ENCODE peak calls at places on chromosomes 6 and 20, in ten cellular contexts. U, Y, O, K, N, R, J, E, Z and M are unnamed samples.

GRCh38 chr20:36861875-36862801 is 13.8 kb upstream of the TLDC2 start:
- DNase-seq in U (peak; percentile 67), Y (no peak), O (no peak), K (peak; percentile 95), N (no peak), R (peak; percentile 66), J (peak; percentile 91), E (peak; percentile 55), Z (peak; percentile 77), M (peak; percentile 84)

GRCh38 chr20:62296724-62297448 is 5.9 kb upstream of the ADRM1 start:
- DNase-seq in U (no peak), Y (no peak), O (no peak), K (no peak), N (no peak), R (no peak), J (no peak), E (no peak), Z (no peak), M (no peak)

GRCh38 chr6:90062667-90063066 is 168.4 kb downstream of the GJA10 start:
- DNase-seq in U (no peak), Y (no peak), O (no peak), K (peak; percentile 9), N (no peak), R (no peak), J (no peak), E (no peak), Z (no peak), M (no peak)

GRCh38 chr6:95286874-95287273 is 290.5 kb upstream of the MANEA start:
- DNase-seq in U (no peak), Y (no peak), O (no peak), K (no peak), N (no peak), R (no peak), J (no peak), E (no peak), Z (no peak), M (no peak)

GRCh38 chr6:53290547-53291510 is 57.9 kb downstream of the ELOVL5 start:
- DNase-seq in U (no peak), Y (no peak), O (no peak), K (no peak), N (no peak), R (no peak), J (no peak), E (no peak), Z (no peak), M (no peak)

GRCh38 chr20:18738055-18738454 is 75.5 kb upstream of the SCP2D1 start:
- DNase-seq in U (no peak), Y (no peak), O (no peak), K (peak; percentile 47), N (no peak), R (no peak), J (no peak), E (no peak), Z (peak; percentile 24), M (peak; percentile 82)

GRCh38 chr20:32482251-32483220 is 102.6 kb downstream of the NOL4L start:
- DNase-seq in U (peak; percentile 86), Y (no peak), O (peak; percentile 65), K (peak; percentile 63), N (no peak), R (no peak), J (peak; percentile 73), E (peak; percentile 74), Z (peak; percentile 78), M (peak; percentile 35)

GRCh38 chr6:166618251-166618650 is 8.8 kb downstream of the RPS6KA2 start:
- DNase-seq in U (no peak), Y (no peak), O (no peak), K (no peak), N (no peak), R (no peak), J (no peak), E (no peak), Z (no peak), M (no peak)

GRCh38 chr6:133340557-133340956 is 99.4 kb downstream of the EYA4 start:
- DNase-seq in U (no peak), Y (no peak), O (no peak), K (peak; percentile 28), N (no peak), R (peak; percentile 55), J (peak; percentile 7), E (no peak), Z (no peak), M (peak; percentile 45)

GRCh38 chr6:116352515-116353471 is 18.0 kb upstream of the DSE start:
- DNase-seq in U (no peak), Y (no peak), O (no peak), K (peak; percentile 71), N (no peak), R (peak; percentile 72), J (no peak), E (no peak), Z (no peak), M (peak; percentile 80)

GRCh38 chr6:137352859-137353258 is 133.7 kb upstream of the IFNGR1 start:
- DNase-seq in U (no peak), Y (no peak), O (no peak), K (no peak), N (no peak), R (no peak), J (no peak), E (no peak), Z (peak; percentile 66), M (peak; percentile 56)

GRCh38 chr6:167245586-167245985 is 45.5 kb upstream of the UNC93A start:
- DNase-seq in U (no peak), Y (no peak), O (no peak), K (no peak), N (no peak), R (no peak), J (no peak), E (no peak), Z (no peak), M (no peak)

GRCh38 chr6:291148-291696 is 1.1 kb upstream of the DUSP22 start:
- DNase-seq in U (no peak), Y (peak; percentile 41), O (no peak), K (peak; percentile 12), N (peak; percentile 55), R (no peak), J (no peak), E (no peak), Z (peak; percentile 57), M (no peak)

GRCh38 chr6:153489479-153489878 is 358.4 kb upstream of the RGS17 start:
- DNase-seq in U (no peak), Y (no peak), O (no peak), K (no peak), N (no peak), R (no peak), J (peak; percentile 15), E (no peak), Z (no peak), M (no peak)

GRCh38 chr6:99013145-99013544 is 65.4 kb upstream of the FBXL4 start:
- DNase-seq in U (no peak), Y (no peak), O (no peak), K (peak; percentile 93), N (no peak), R (peak; percentile 99), J (no peak), E (no peak), Z (peak; percentile 34), M (peak; percentile 99)

GRCh38 chr6:160393966-160394653 is 45.9 kb downstream of the SLC22A3 start:
- DNase-seq in U (peak; percentile 60), Y (no peak), O (no peak), K (no peak), N (no peak), R (no peak), J (no peak), E (peak; percentile 45), Z (peak; percentile 86), M (no peak)

GRCh38 chr6:170099387-170099786 is 191.5 kb downstream of the DLL1 start:
- DNase-seq in U (no peak), Y (no peak), O (no peak), K (no peak), N (no peak), R (no peak), J (no peak), E (no peak), Z (no peak), M (no peak)

GRCh38 chr6:126723541-126724170 is 383.7 kb downstream of the CENPW start:
- DNase-seq in U (no peak), Y (no peak), O (no peak), K (peak; percentile 66), N (no peak), R (no peak), J (no peak), E (no peak), Z (no peak), M (no peak)
- H3K79me2 ChIP-seq in U (no peaks in the 10 kb centered on the region), Y (no peaks in the 10 kb centered on the region), O (no peaks in the 10 kb centered on the region), K (no peaks in the 10 kb centered on the region), N (no peaks in the 10 kb centered on the region), R (no peaks in the 10 kb centered on the region), J (no peaks in the 10 kb centered on the region), E (no peaks in the 10 kb centered on the region), Z (no peaks in the 10 kb centered on the region), M (no peaks in the 10 kb centered on the region)

GRCh38 chr20:63738687-63739128 is 868 bp upstream of the SLC2A4RG start:
- DNase-seq in U (peak; percentile 82), Y (peak; percentile 32), O (peak; percentile 34), K (peak; percentile 56), N (peak; percentile 74), R (no peak), J (peak; percentile 78), E (peak; percentile 90), Z (peak; percentile 81), M (peak; percentile 16)
- H3K4me3 ChIP-seq in U (peak overlapping the region; percentile 63), Y (peak overlapping the region; percentile 70), O (no peak overlapping the region), K (no peak overlapping the region), N (peak overlapping the region; percentile 86), R (no peak overlapping the region), J (no peak overlapping the region), E (peak overlapping the region; percentile 55), Z (peak overlapping the region; percentile 64), M (no peak overlapping the region)

GRCh38 chr6:51166914-51167313 is 348.2 kb downstream of the TFAP2B start:
- DNase-seq in U (no peak), Y (no peak), O (no peak), K (no peak), N (no peak), R (no peak), J (no peak), E (no peak), Z (no peak), M (no peak)

GRCh38 chr6:51161752-51162151 is 343.1 kb downstream of the TFAP2B start:
- DNase-seq in U (no peak), Y (no peak), O (no peak), K (no peak), N (no peak), R (no peak), J (no peak), E (no peak), Z (no peak), M (no peak)

GRCh38 chr6:51167468-51167867 is 348.8 kb downstream of the TFAP2B start:
- DNase-seq in U (no peak), Y (no peak), O (no peak), K (no peak), N (no peak), R (no peak), J (no peak), E (peak; percentile 3), Z (no peak), M (no peak)

GRCh38 chr6:51163843-51164529 is 345.3 kb downstream of the TFAP2B start:
- DNase-seq in U (no peak), Y (no peak), O (no peak), K (no peak), N (no peak), R (no peak), J (no peak), E (no peak), Z (no peak), M (no peak)
- H3K79me2 ChIP-seq in U (no peaks in the 10 kb centered on the region), Y (no peaks in the 10 kb centered on the region), O (no peaks in the 10 kb centered on the region), K (no peaks in the 10 kb centered on the region), N (no peaks in the 10 kb centered on the region), R (no peaks in the 10 kb centered on the region), J (no peaks in the 10 kb centered on the region), E (no peaks in the 10 kb centered on the region), Z (no peaks in the 10 kb centered on the region), M (no peaks in the 10 kb centered on the region)

GRCh38 chr6:162856885-162857284 is 129.1 kb downstream of the PACRG start:
- DNase-seq in U (peak; percentile 91), Y (no peak), O (no peak), K (peak; percentile 85), N (no peak), R (peak; percentile 87), J (peak; percentile 79), E (peak; percentile 88), Z (peak; percentile 80), M (peak; percentile 90)
- H3K4me3 ChIP-seq in U (peak overlapping the region; percentile 40), Y (no peak overlapping the region), O (no peak overlapping the region), K (peak overlapping the region; percentile 65), N (no peak overlapping the region), R (peak overlapping the region; percentile 39), J (no peak overlapping the region), E (peak overlapping the region; percentile 33), Z (peak overlapping the region; percentile 22), M (no peak overlapping the region)